ENCODE peak calls at places on chromosome 20, in five cellular contexts. G is CD8-positive, alpha-beta T cell; N is HCT116; I is Panc1; A is ovary. E is an unnamed sample.

GRCh38 chr20:24996449-24997195 is 4.1 kb upstream of the APMAP start:
- DNase-seq in I (no peak), G (no peak), A (no peak), N (no peak), E (no peak)

GRCh38 chr20:40317156-40317790 is 371.8 kb downstream of the MAFB start:
- DNase-seq in G (no peak), N (no peak), A (no peak), I (no peak), E (no peak)

GRCh38 chr20:44997171-44997570 is 30.9 kb downstream of the STK4 start:
- DNase-seq in G (no peak), N (no peak), I (no peak), A (no peak), E (no peak)

GRCh38 chr20:50870572-50871161 is 60.6 kb downstream of the ADNP start:
- DNase-seq in I (no peak), G (no peak), A (peak; percentile 79), N (no peak), E (no peak)

GRCh38 chr20:58719971-58720371 is 27.4 kb downstream of the NPEPL1 start:
- DNase-seq in N (no peak), A (no peak), G (no peak), I (no peak), E (peak; percentile 55)

GRCh38 chr20:50191065-50191565 is 485 bp downstream of the CEBPB start:
- DNase-seq in N (no peak), I (no peak), A (no peak), G (peak; percentile 51), E (peak; percentile 81)

GRCh38 chr20:63073738-63074065 is 66.9 kb upstream of the BHLHE23 start:
- DNase-seq in N (no peak), G (no peak), I (no peak), A (peak; percentile 2), E (no peak)

GRCh38 chr20:39190666-39191570 is 228.8 kb downstream of the DHX35 start:
- DNase-seq in N (peak; percentile 39), I (peak; percentile 73), A (no peak), G (no peak), E (no peak)

GRCh38 chr20:61748376-61748775 is 317.3 kb downstream of the TAF4 start:
- DNase-seq in N (no peak), G (no peak), I (no peak), A (no peak), E (no peak)

GRCh38 chr20:43911066-43911465 is 3.6 kb upstream of the TOX2 start:
- DNase-seq in G (no peak), A (no peak), N (peak; percentile 38), I (no peak), E (no peak)

GRCh38 chr20:46361386-46361785 is 45.0 kb downstream of the ELMO2 start:
- DNase-seq in N (no peak), G (peak; percentile 65), A (no peak), I (no peak), E (no peak)
- H3K4me3 ChIP-seq in N (no peak overlapping the region), G (peak overlapping the region; percentile 1), A (no peak overlapping the region), I (no peak overlapping the region), E (no peak overlapping the region)

DNA sequence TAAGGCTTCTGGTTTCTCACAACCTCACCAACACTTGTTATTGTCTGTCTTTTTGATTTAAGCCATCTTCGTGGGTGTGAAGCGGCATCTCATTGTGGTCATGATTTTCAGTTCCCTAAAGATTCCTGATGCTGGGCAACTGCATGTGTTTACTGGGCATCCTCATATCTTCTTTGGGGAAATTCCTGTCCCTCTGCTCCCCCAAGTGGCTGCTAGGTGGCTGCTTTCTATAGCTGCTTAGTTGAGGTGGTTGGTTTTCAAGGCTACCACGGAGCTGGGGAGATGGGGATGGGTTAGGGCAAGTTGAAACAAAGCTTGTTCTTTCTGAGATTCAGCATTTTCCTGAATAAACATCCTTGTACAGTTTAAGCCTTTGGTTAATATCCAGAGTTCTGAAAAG is 403.9 kb upstream of the SULF2 start:
- DNase-seq in N (peak; percentile 12), G (no peak), A (no peak), I (no peak), E (no peak)
- TF ChIP-seq CTCF in N (peak; percentile 54), G (no peak), A (peak; percentile 29), I (no peak), E (no peak)

DNA sequence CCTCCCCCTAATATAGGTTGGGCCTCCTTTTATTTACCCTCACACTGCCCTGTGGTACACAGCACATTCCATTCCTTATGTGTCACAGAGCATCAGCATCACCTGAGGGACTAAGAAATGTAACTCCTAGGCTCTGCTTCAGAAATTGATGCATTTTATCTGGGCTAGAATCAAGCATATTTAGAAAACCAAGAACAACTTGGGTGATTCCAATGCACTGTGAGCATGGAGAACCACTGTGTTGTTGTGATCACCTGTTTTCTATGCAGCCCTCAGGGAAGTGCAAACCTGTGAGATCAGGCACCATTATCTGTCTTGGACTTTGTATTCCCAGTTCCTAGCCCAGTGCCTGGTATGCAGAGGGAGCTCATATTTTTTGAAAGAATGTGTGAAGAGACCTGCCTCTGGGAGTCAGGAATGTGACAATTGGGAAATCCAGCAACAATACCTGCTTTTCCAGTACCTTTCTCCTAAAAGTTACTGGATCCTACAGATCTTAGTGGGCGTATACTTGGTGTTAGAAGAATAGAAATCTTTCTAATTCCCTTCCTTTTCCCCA is 7.0 kb downstream of the KAT14 start:
- DNase-seq in N (peak; percentile 18), G (no peak), A (no peak), I (no peak), E (no peak)
- H3K27me3 ChIP-seq in N (no peaks in the 10 kb centered on the region), G (no peaks in the 10 kb centered on the region), A (no peaks in the 10 kb centered on the region), I (no peaks in the 10 kb centered on the region), E (no peaks in the 10 kb centered on the region)

DNA sequence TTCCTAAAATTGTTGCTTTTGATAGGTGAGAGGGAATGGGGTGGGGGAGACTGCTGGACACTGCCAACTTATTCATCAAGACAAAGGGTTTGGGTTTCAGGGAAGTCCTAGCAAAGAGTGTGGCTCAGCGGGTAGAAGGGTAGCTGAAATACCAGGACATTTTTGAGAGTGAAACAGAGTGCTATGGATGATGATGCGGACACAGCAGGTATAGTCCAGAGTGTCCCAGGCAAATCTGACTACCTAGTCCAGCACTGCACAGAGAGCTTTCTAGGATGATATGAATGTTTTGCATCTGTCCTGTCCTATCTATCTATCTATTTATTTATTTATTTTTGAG is 154.3 kb downstream of the BCAS1 start:
- DNase-seq in N (no peak), I (no peak), A (no peak), G (no peak), E (no peak)
- H3K4me3 ChIP-seq in N (no peak overlapping the region), I (no peak overlapping the region), A (no peak overlapping the region), G (peak overlapping the region; percentile 81), E (peak overlapping the region; percentile 71)

GRCh38 chr20:309306-309840 is 12.0 kb downstream of the ZCCHC3 start:
- DNase-seq in A (no peak), N (no peak), I (no peak), G (no peak), E (no peak)
- TF ChIP-seq CTCF in A (no peak), N (no peak), I (no peak), G (no peak), E (no peak)